ENCODE peak calls at places on chromosomes 2 and 18, in four cellular contexts. F is DMS 273 treated with DMSO at 0.1 percent for 48 hours, J is brain microvascular endothelial cell, H is posterior vena cava. G is an unnamed sample.

GRCh38 chr2:138536302-138536701 is 34.7 kb downstream of the SPOPL start:
- DNase-seq in H (no peak), F (peak), J (no peak), G (no peak)

GRCh38 chr2:126835261-126835660 is 63.4 kb upstream of the TEX51 start:
- DNase-seq in J (no peak), F (no peak), H (no peak), G (no peak)

GRCh38 chr18:36186461-36187137 is 698 bp upstream of the MOCOS start:
- DNase-seq in J (no peak), H (peak), F (no peak), G (peak)

GRCh38 chr18:74419761-74420160 is 37.3 kb downstream of the DIPK1C start:
- DNase-seq in F (no peak), J (no peak), H (no peak), G (no peak)

GRCh38 chr2:216478151-216478550 is 20.5 kb upstream of the RPL37A start:
- DNase-seq in F (no peak), J (peak), H (no peak), G (peak)

GRCh38 chr2:84914334-84914733 is 8.9 kb downstream of the TMSB10 start:
- DNase-seq in J (no peak), F (no peak), H (no peak), G (no peak)

GRCh38 chr2:60439219-60439974 is 114.1 kb downstream of the BCL11A start:
- DNase-seq in F (no peak), H (no peak), J (peak), G (peak)

GRCh38 chr2:200352631-200353030 is 46.1 kb downstream of the SPATS2L start:
- DNase-seq in J (peak), F (no peak), H (no peak), G (peak)

GRCh38 chr18:58863539-58864145 is 1.0 kb upstream of the ZNF532 start:
- DNase-seq in J (no peak), H (peak), F (no peak), G (no peak)

GRCh38 chr2:216695401-216695821 is at the start of gene IGFBP5:
- DNase-seq in F (peak), J (peak), H (peak), G (peak)

GRCh38 chr18:49811151-49811938 is 2.0 kb downstream of the ACAA2 start:
- DNase-seq in F (no peak), J (no peak), H (no peak), G (no peak)

GRCh38 chr2:47767880-47768609 is 14.9 kb upstream of the MSH6 start:
- DNase-seq in H (peak), F (peak), J (peak), G (peak)

GRCh38 chr2:236633219-236633570 is 63.6 kb downstream of the ACKR3 start:
- DNase-seq in F (no peak), J (no peak), H (peak), G (no peak)

GRCh38 chr18:43129946-43130523 is 14.6 kb upstream of the RIT2 start:
- DNase-seq in F (no peak), H (no peak), J (peak), G (peak)

GRCh38 chr2:107001081-107001480 is 115.1 kb upstream of the ST6GAL2 start:
- DNase-seq in F (no peak), J (no peak), H (no peak), G (no peak)

GRCh38 chr18:39966275-39966674 is 1988.8 kb upstream of the PIK3C3 start:
- DNase-seq in J (no peak), F (no peak), H (no peak), G (no peak)

GRCh38 chr2:46683541-46683940 is 204.2 kb downstream of the TMEM247 start:
- DNase-seq in F (no peak), H (no peak), J (no peak), G (no peak)

GRCh38 chr2:98140210-98140609 is 53.2 kb downstream of the VWA3B start:
- DNase-seq in H (no peak), J (no peak), F (no peak), G (no peak)

GRCh38 chr2:20052229-20052871 is 922 bp upstream of the LAPTM4A start:
- DNase-seq in H (no peak), F (no peak), J (no peak), G (no peak)

GRCh38 chr2:62477573-62477972 is 28.4 kb downstream of the TMEM17 start:
- DNase-seq in F (no peak), H (no peak), J (no peak), G (no peak)

GRCh38 chr2:241505781-241506201 is 2.6 kb downstream of the STK25 start:
- DNase-seq in J (no peak), F (no peak), H (no peak), G (no peak)

GRCh38 chr2:121748202-121748601 is 7.2 kb upstream of the TSN start:
- DNase-seq in J (peak), H (no peak), F (no peak), G (peak)

GRCh38 chr2:128736046-128736688 is 417.5 kb upstream of the HS6ST1 start:
- DNase-seq in H (no peak), J (no peak), F (no peak), G (no peak)

GRCh38 chr2:109318949-109319342 is 189.9 kb downstream of the SH3RF3 start:
- DNase-seq in F (no peak), H (no peak), J (no peak), G (no peak)

GRCh38 chr2:175476950-175477349 is 295.4 kb upstream of the ATP5MC3 start:
- DNase-seq in F (no peak), J (no peak), H (peak), G (no peak)

GRCh38 chr18:37505321-37505720 is 60.3 kb downstream of the CELF4 start:
- DNase-seq in F (no peak), J (no peak), H (no peak), G (no peak)

GRCh38 chr18:79644006-79644665 is 35.5 kb upstream of the CTDP1 start:
- DNase-seq in J (no peak), H (no peak), F (peak), G (peak)

GRCh38 chr2:21256006-21256405 is 132.2 kb downstream of the TDRD15 start:
- DNase-seq in F (no peak), J (peak), H (no peak), G (peak)

GRCh38 chr18:49207373-49207772 is 253.1 kb downstream of the DYM start:
- DNase-seq in J (peak), H (no peak), F (no peak), G (peak)

GRCh38 chr2:85607268-85608215 is 4.3 kb downstream of the C2orf68 start:
- DNase-seq in F (no peak), J (no peak), H (no peak), G (no peak)

GRCh38 chr2:234422895-234423505 is 73.9 kb downstream of the ARL4C start:
- DNase-seq in F (no peak), J (peak), H (no peak), G (no peak)

GRCh38 chr2:46012618-46013240 is 284.5 kb upstream of the EPAS1 start:
- DNase-seq in F (no peak), J (no peak), H (no peak), G (no peak)

GRCh38 chr2:63698825-63699548 is 110.2 kb downstream of the MDH1 start:
- DNase-seq in J (peak), F (peak), H (peak), G (peak)

GRCh38 chr18:76378526-76379215 is 116.4 kb downstream of the ZNF516 start:
- DNase-seq in F (no peak), J (no peak), H (no peak), G (no peak)

GRCh38 chr2:126050991-126051736 is 604.8 kb upstream of the GYPC start:
- DNase-seq in H (no peak), F (no peak), J (no peak), G (no peak)

GRCh38 chr18:3273042-3273441 is 11.1 kb downstream of the MYL12B start:
- DNase-seq in H (no peak), F (no peak), J (no peak), G (no peak)

G was measured in HT1080.